ENCODE peak calls at places on chromosomes 6 and 20, in four cellular contexts. Y is SK-N-SH, U is K562, Q is Karpas-422. H is an unnamed sample.
A peak's percentile ranks its signal among the peaks of the same experiment; 100 is the strongest.

GRCh38 chr6:108417027-108417426 is 122.2 kb downstream of the AFG1L start:
- DNase-seq in Y (no peak), U (no peak), Q (no peak), H (no peak)

GRCh38 chr6:146917979-146918378 is 286.2 kb upstream of the STXBP5 start:
- DNase-seq in Y (no peak), U (no peak), Q (no peak), H (no peak)

GRCh38 chr20:45545754-45546453 is 1.3 kb downstream of the EPPIN start:
- DNase-seq in Y (peak; percentile 10), U (peak; percentile 28), Q (peak; percentile 56), H (peak; percentile 70)

GRCh38 chr6:33199687-33200233 is 705 bp downstream of the RXRB start:
- DNase-seq in Y (peak; percentile 89), U (peak; percentile 97), Q (peak; percentile 92), H (peak; percentile 92)

GRCh38 chr6:109801794-109802193 is 110.7 kb downstream of the FIG4 start:
- DNase-seq in Y (no peak), U (no peak), Q (no peak), H (no peak)

GRCh38 chr20:33443006-33443511 is 504 bp downstream of the SNTA1 start:
- DNase-seq in Y (no peak), U (peak; percentile 61), Q (peak; percentile 72), H (no peak)

GRCh38 chr6:116066789-116067188 is 6.1 kb upstream of the FRK start:
- DNase-seq in Y (no peak), U (no peak), Q (no peak), H (no peak)

GRCh38 chr20:57581202-57582028 is 20.5 kb downstream of the PCK1 start:
- DNase-seq in Y (no peak), U (no peak), Q (no peak), H (no peak)

GRCh38 chr6:91500689-91501303 is 913.9 kb upstream of the MAP3K7 start:
- DNase-seq in Y (no peak), U (no peak), Q (no peak), H (no peak)

GRCh38 chr6:110566346-110567125 is 90.1 kb upstream of the SLC22A16 start:
- DNase-seq in Y (no peak), U (no peak), Q (no peak), H (no peak)

GRCh38 chr20:44993343-44993742 is 27.0 kb downstream of the STK4 start:
- DNase-seq in Y (no peak), U (no peak), Q (no peak), H (no peak)

GRCh38 chr20:7971536-7972285 is 31.5 kb upstream of the HAO1 start:
- DNase-seq in Y (no peak), U (no peak), Q (no peak), H (no peak)

GRCh38 chr20:4230651-4231050 is 215.3 kb upstream of the RNF24 start:
- DNase-seq in Y (no peak), U (no peak), Q (no peak), H (peak; percentile 57)

GRCh38 chr6:45737331-45738056 is 278.2 kb downstream of the CLIC5 start:
- DNase-seq in Y (no peak), U (no peak), Q (no peak), H (no peak)

GRCh38 chr6:149608381-149608982 is 40.0 kb downstream of the KATNA1 start:
- DNase-seq in Y (no peak), U (no peak), Q (peak; percentile 49), H (no peak)

GRCh38 chr20:44805991-44806729 is 4.2 kb downstream of the RIMS4 start:
- DNase-seq in Y (peak; percentile 91), U (peak; percentile 25), Q (no peak), H (peak; percentile 94)

GRCh38 chr6:85751374-85752055 is 108.8 kb upstream of the SYNCRIP start:
- DNase-seq in Y (no peak), U (no peak), Q (no peak), H (no peak)

GRCh38 chr6:56246941-56247653 is at the start of gene COL21A1:
- DNase-seq in Y (peak; percentile 15), U (no peak), Q (no peak), H (peak; percentile 89)

GRCh38 chr20:38843346-38843745 is 37.8 kb downstream of the PPP1R16B start:
- DNase-seq in Y (no peak), U (no peak), Q (no peak), H (no peak)

GRCh38 chr20:47574616-47575401 is 73.1 kb downstream of the NCOA3 start:
- DNase-seq in Y (peak; percentile 62), U (no peak), Q (peak; percentile 91), H (no peak)

GRCh38 chr6:36779227-36779626 is 60.0 kb downstream of the CPNE5 start:
- DNase-seq in Y (no peak), U (no peak), Q (no peak), H (no peak)

GRCh38 chr6:113060664-113061063 is 713.5 kb downstream of the RFPL4B start:
- DNase-seq in Y (no peak), U (no peak), Q (no peak), H (no peak)

GRCh38 chr20:32763202-32763999 is 1.2 kb downstream of the DNMT3B start:
- DNase-seq in Y (peak; percentile 56), U (peak; percentile 66), Q (no peak), H (peak; percentile 58)

GRCh38 chr6:126170433-126170832 is 169.5 kb upstream of the CENPW start:
- DNase-seq in Y (no peak), U (no peak), Q (no peak), H (no peak)

GRCh38 chr6:45445749-45446454 is 68.2 kb upstream of the SUPT3H start:
- DNase-seq in Y (peak; percentile 1), U (peak; percentile 65), Q (no peak), H (no peak)

GRCh38 chr6:74651948-74652347 is 553.9 kb downstream of the COL12A1 start:
- DNase-seq in Y (no peak), U (no peak), Q (no peak), H (no peak)
- H3K9ac ChIP-seq in Y (no peak overlapping the region), U (no peak overlapping the region), Q (no peak overlapping the region), H (no peak overlapping the region)

DNA sequence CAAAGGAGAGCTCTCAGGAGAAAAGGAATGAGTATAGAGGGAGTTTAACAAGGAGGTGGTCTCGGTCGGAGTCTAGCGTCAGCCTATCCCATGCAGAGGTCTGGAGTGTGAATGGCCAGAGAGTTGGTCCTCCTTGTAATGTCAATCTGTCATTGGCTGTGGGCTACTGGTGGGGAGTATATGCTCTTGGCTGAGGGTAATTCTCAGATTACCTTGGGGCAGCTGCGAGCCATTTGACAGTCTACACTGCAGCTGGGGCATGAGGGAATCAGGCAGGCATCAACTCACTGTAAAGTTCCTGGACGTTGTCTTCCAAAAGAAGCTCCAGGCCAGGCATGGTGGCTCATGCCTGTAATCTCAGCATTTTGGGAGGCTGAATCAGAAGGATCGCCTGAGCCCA is 48.1 kb downstream of the EBF4 start:
- DNase-seq in Y (no peak), U (no peak), Q (no peak), H (no peak)
- H3K9ac ChIP-seq in Y (no peak overlapping the region), U (no peak overlapping the region), Q (no peak overlapping the region), H (no peak overlapping the region)

GRCh38 chr6:19896580-19897010 is 59.4 kb downstream of the ID4 start:
- DNase-seq in Y (no peak), U (no peak), Q (no peak), H (no peak)
- H3K9ac ChIP-seq in Y (no peak overlapping the region), U (no peak overlapping the region), Q (no peak overlapping the region), H (no peak overlapping the region)

GRCh38 chr6:111658445-111659154 is 52.9 kb upstream of the TRAF3IP2 start:
- DNase-seq in Y (no peak), U (no peak), Q (no peak), H (no peak)
- H3K9ac ChIP-seq in Y (no peak overlapping the region), U (no peak overlapping the region), Q (no peak overlapping the region), H (no peak overlapping the region)

DNA sequence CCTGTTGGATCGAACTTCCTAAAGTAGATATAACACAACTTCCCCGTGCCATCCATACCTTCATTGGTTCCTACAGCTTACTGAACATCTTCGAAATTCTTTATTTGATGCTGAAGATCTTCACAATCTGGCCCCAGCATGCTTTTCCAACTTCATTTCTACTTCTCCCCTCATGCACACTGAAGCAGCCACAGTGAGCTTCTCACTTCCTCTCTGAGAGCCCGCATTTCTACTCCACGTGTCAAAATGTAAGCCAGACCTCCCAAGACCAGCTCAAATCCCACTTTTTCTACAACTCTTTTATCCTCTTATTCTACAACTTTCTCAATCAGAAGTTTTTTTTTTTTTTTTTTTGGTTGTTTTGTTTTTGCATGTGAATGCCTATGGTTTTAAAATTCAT is 254.7 kb downstream of the GMPR start:
- DNase-seq in Y (no peak), U (no peak), Q (peak; percentile 60), H (no peak)
- H3K9ac ChIP-seq in Y (no peak overlapping the region), U (no peak overlapping the region), Q (peak overlapping the region; percentile 19), H (no peak overlapping the region)

GRCh38 chr20:10556519-10557083 is 117.2 kb downstream of the JAG1 start:
- DNase-seq in Y (no peak), U (no peak), Q (no peak), H (no peak)
- H3K9ac ChIP-seq in Y (peak overlapping the region; percentile 27), U (no peak overlapping the region), Q (peak overlapping the region; percentile 15), H (no peak overlapping the region)

GRCh38 chr6:43973351-43973750 is 153.9 kb downstream of the MRPL14 start:
- DNase-seq in Y (no peak), U (no peak), Q (no peak), H (no peak)
- H3K9ac ChIP-seq in Y (no peak overlapping the region), U (no peak overlapping the region), Q (no peak overlapping the region), H (no peak overlapping the region)

GRCh38 chr20:10508468-10509251 is 73.6 kb downstream of the SLX4IP start:
- DNase-seq in Y (peak; percentile 53), U (no peak), Q (no peak), H (no peak)

GRCh38 chr20:10510216-10510615 is 75.1 kb downstream of the SLX4IP start:
- DNase-seq in Y (no peak), U (no peak), Q (no peak), H (no peak)

GRCh38 chr20:10508060-10508459 is 73.0 kb downstream of the SLX4IP start:
- DNase-seq in Y (no peak), U (no peak), Q (no peak), H (no peak)

GRCh38 chr20:10511166-10511506 is 76.0 kb downstream of the SLX4IP start:
- DNase-seq in Y (no peak), U (no peak), Q (no peak), H (no peak)

GRCh38 chr20:10509411-10509810 is 74.3 kb downstream of the SLX4IP start:
- DNase-seq in Y (no peak), U (no peak), Q (no peak), H (no peak)
- H3K9ac ChIP-seq in Y (peak overlapping the region; percentile 46), U (no peak overlapping the region), Q (no peak overlapping the region), H (no peak overlapping the region)

GRCh38 chr6:159837141-159837490 is 37.0 kb downstream of the PNLDC1 start:
- DNase-seq in Y (no peak), U (no peak), Q (no peak), H (no peak)

GRCh38 chr6:159837511-159837910 is 37.4 kb downstream of the PNLDC1 start:
- DNase-seq in Y (no peak), U (no peak), Q (no peak), H (no peak)

GRCh38 chr6:159833997-159834601 is 34.0 kb downstream of the PNLDC1 start:
- DNase-seq in Y (no peak), U (no peak), Q (no peak), H (no peak)

GRCh38 chr6:159838020-159838744 is 38.1 kb downstream of the PNLDC1 start:
- DNase-seq in Y (no peak), U (no peak), Q (no peak), H (no peak)

GRCh38 chr6:159836294-159837140 is 36.4 kb downstream of the PNLDC1 start:
- DNase-seq in Y (no peak), U (no peak), Q (no peak), H (no peak)
- H3K9ac ChIP-seq in Y (no peak overlapping the region), U (no peak overlapping the region), Q (no peak overlapping the region), H (no peak overlapping the region)

GRCh38 chr20:48897298-48898044 is 24.0 kb upstream of the ARFGEF2 start:
- DNase-seq in Y (no peak), U (no peak), Q (peak; percentile 89), H (no peak)
- H3K9ac ChIP-seq in Y (no peak overlapping the region), U (no peak overlapping the region), Q (no peak overlapping the region), H (no peak overlapping the region)

H was measured in neural progenitor cell.